ENCODE peak calls at places on chromosomes 16 and 17, in nine cellular contexts. One of them, this sample, is unnamed.
A peak's percentile ranks its signal among the peaks of the same experiment; 100 is the strongest.

GRCh38 chr16:81440888-81441663 is 3.5 kb upstream of the CMIP start:
- DNase-seq in stimulated activated CD8-positive, alpha-beta memory T cell treated with anti-CD3 and anti-CD28 coated beads, Interleukin-4, amount 100 ng/mL, for 1 hour: no peak
- DNase-seq in GM23248: no peak
- DNase-seq in CD8-positive, alpha-beta T cell: no peak
- DNase-seq in activated CD8-positive, alpha-beta T cell treated with anti-CD3 and anti-CD28 coated beads, Interleukin-2, amount 10 ng/mL, durations not matched to agents 7 days and 5 days: no peak
- DNase-seq in NCI-H748 treated with DMSO at 0.1 percent for 48 hours: no peak
- DNase-seq in activated T-helper 1 cell treated with Interleukin-2 at 50 U/mL for 16 hours: no peak
- DNase-seq in NCI-H446 treated with DMSO at 0.1 percent for 48 hours: no peak
- DNase-seq in SK-N-SH: no peak
- DNase-seq in this sample: no peak

GRCh38 chr16:55081622-55082593 is 151.2 kb downstream of the IRX5 start:
- DNase-seq in GM23248: no peak
- DNase-seq in NCI-H748 treated with DMSO at 0.1 percent for 48 hours: no peak
- DNase-seq in SK-N-SH: no peak
- DNase-seq in NCI-H446 treated with DMSO at 0.1 percent for 48 hours: no peak
- DNase-seq in stimulated activated CD8-positive, alpha-beta memory T cell treated with anti-CD3 and anti-CD28 coated beads, Interleukin-4, amount 100 ng/mL, for 1 hour: no peak
- DNase-seq in activated T-helper 1 cell treated with Interleukin-2 at 50 U/mL for 16 hours: no peak
- DNase-seq in CD8-positive, alpha-beta T cell: no peak
- DNase-seq in activated CD8-positive, alpha-beta T cell treated with anti-CD3 and anti-CD28 coated beads, Interleukin-2, amount 10 ng/mL, durations not matched to agents 7 days and 5 days: no peak
- DNase-seq in this sample: no peak

GRCh38 chr16:69089091-69089912 is 16.2 kb upstream of the HAS3 start:
- DNase-seq in NCI-H748 treated with DMSO at 0.1 percent for 48 hours: no peak
- DNase-seq in SK-N-SH: peak; percentile 64
- DNase-seq in NCI-H446 treated with DMSO at 0.1 percent for 48 hours: no peak
- DNase-seq in activated CD8-positive, alpha-beta T cell treated with anti-CD3 and anti-CD28 coated beads, Interleukin-2, amount 10 ng/mL, durations not matched to agents 7 days and 5 days: peak; percentile 28
- DNase-seq in stimulated activated CD8-positive, alpha-beta memory T cell treated with anti-CD3 and anti-CD28 coated beads, Interleukin-4, amount 100 ng/mL, for 1 hour: no peak
- DNase-seq in GM23248: no peak
- DNase-seq in CD8-positive, alpha-beta T cell: peak; percentile 16
- DNase-seq in activated T-helper 1 cell treated with Interleukin-2 at 50 U/mL for 16 hours: no peak
- DNase-seq in this sample: peak; percentile 80

GRCh38 chr17:40348136-40348504 is 16.4 kb downstream of the GJD3 start:
- DNase-seq in CD8-positive, alpha-beta T cell: no peak
- DNase-seq in SK-N-SH: no peak
- DNase-seq in NCI-H446 treated with DMSO at 0.1 percent for 48 hours: no peak
- DNase-seq in GM23248: no peak
- DNase-seq in activated CD8-positive, alpha-beta T cell treated with anti-CD3 and anti-CD28 coated beads, Interleukin-2, amount 10 ng/mL, durations not matched to agents 7 days and 5 days: no peak
- DNase-seq in activated T-helper 1 cell treated with Interleukin-2 at 50 U/mL for 16 hours: no peak
- DNase-seq in NCI-H748 treated with DMSO at 0.1 percent for 48 hours: no peak
- DNase-seq in stimulated activated CD8-positive, alpha-beta memory T cell treated with anti-CD3 and anti-CD28 coated beads, Interleukin-4, amount 100 ng/mL, for 1 hour: no peak
- DNase-seq in this sample: no peak

GRCh38 chr17:41024702-41025101 is 2.3 kb downstream of the KRTAP1-5 start:
- DNase-seq in GM23248: no peak
- DNase-seq in activated T-helper 1 cell treated with Interleukin-2 at 50 U/mL for 16 hours: no peak
- DNase-seq in NCI-H446 treated with DMSO at 0.1 percent for 48 hours: no peak
- DNase-seq in stimulated activated CD8-positive, alpha-beta memory T cell treated with anti-CD3 and anti-CD28 coated beads, Interleukin-4, amount 100 ng/mL, for 1 hour: no peak
- DNase-seq in activated CD8-positive, alpha-beta T cell treated with anti-CD3 and anti-CD28 coated beads, Interleukin-2, amount 10 ng/mL, durations not matched to agents 7 days and 5 days: no peak
- DNase-seq in SK-N-SH: no peak
- DNase-seq in CD8-positive, alpha-beta T cell: no peak
- DNase-seq in NCI-H748 treated with DMSO at 0.1 percent for 48 hours: no peak
- DNase-seq in this sample: no peak

GRCh38 chr16:85759631-85760419 is 8.9 kb upstream of the C16orf74 start:
- DNase-seq in NCI-H748 treated with DMSO at 0.1 percent for 48 hours: no peak
- DNase-seq in SK-N-SH: no peak
- DNase-seq in activated T-helper 1 cell treated with Interleukin-2 at 50 U/mL for 16 hours: no peak
- DNase-seq in activated CD8-positive, alpha-beta T cell treated with anti-CD3 and anti-CD28 coated beads, Interleukin-2, amount 10 ng/mL, durations not matched to agents 7 days and 5 days: peak; percentile 57
- DNase-seq in GM23248: peak; percentile 20
- DNase-seq in CD8-positive, alpha-beta T cell: no peak
- DNase-seq in stimulated activated CD8-positive, alpha-beta memory T cell treated with anti-CD3 and anti-CD28 coated beads, Interleukin-4, amount 100 ng/mL, for 1 hour: no peak
- DNase-seq in NCI-H446 treated with DMSO at 0.1 percent for 48 hours: no peak
- DNase-seq in this sample: no peak

GRCh38 chr16:88458039-88458772 is 5.1 kb downstream of the ZFPM1 start:
- DNase-seq in activated CD8-positive, alpha-beta T cell treated with anti-CD3 and anti-CD28 coated beads, Interleukin-2, amount 10 ng/mL, durations not matched to agents 7 days and 5 days: no peak
- DNase-seq in stimulated activated CD8-positive, alpha-beta memory T cell treated with anti-CD3 and anti-CD28 coated beads, Interleukin-4, amount 100 ng/mL, for 1 hour: no peak
- DNase-seq in NCI-H748 treated with DMSO at 0.1 percent for 48 hours: no peak
- DNase-seq in SK-N-SH: peak; percentile 88
- DNase-seq in CD8-positive, alpha-beta T cell: no peak
- DNase-seq in NCI-H446 treated with DMSO at 0.1 percent for 48 hours: no peak
- DNase-seq in activated T-helper 1 cell treated with Interleukin-2 at 50 U/mL for 16 hours: no peak
- DNase-seq in GM23248: no peak
- DNase-seq in this sample: no peak

GRCh38 chr17:75509528-75510258 is 5.6 kb downstream of the CASKIN2 start:
- DNase-seq in NCI-H748 treated with DMSO at 0.1 percent for 48 hours: no peak
- DNase-seq in activated CD8-positive, alpha-beta T cell treated with anti-CD3 and anti-CD28 coated beads, Interleukin-2, amount 10 ng/mL, durations not matched to agents 7 days and 5 days: no peak
- DNase-seq in SK-N-SH: no peak
- DNase-seq in GM23248: no peak
- DNase-seq in CD8-positive, alpha-beta T cell: no peak
- DNase-seq in activated T-helper 1 cell treated with Interleukin-2 at 50 U/mL for 16 hours: no peak
- DNase-seq in stimulated activated CD8-positive, alpha-beta memory T cell treated with anti-CD3 and anti-CD28 coated beads, Interleukin-4, amount 100 ng/mL, for 1 hour: no peak
- DNase-seq in NCI-H446 treated with DMSO at 0.1 percent for 48 hours: no peak
- DNase-seq in this sample: peak; percentile 83

GRCh38 chr17:29322363-29322762 is 28.4 kb upstream of the NUFIP2 start:
- DNase-seq in SK-N-SH: no peak
- DNase-seq in activated CD8-positive, alpha-beta T cell treated with anti-CD3 and anti-CD28 coated beads, Interleukin-2, amount 10 ng/mL, durations not matched to agents 7 days and 5 days: no peak
- DNase-seq in activated T-helper 1 cell treated with Interleukin-2 at 50 U/mL for 16 hours: no peak
- DNase-seq in NCI-H446 treated with DMSO at 0.1 percent for 48 hours: no peak
- DNase-seq in GM23248: no peak
- DNase-seq in stimulated activated CD8-positive, alpha-beta memory T cell treated with anti-CD3 and anti-CD28 coated beads, Interleukin-4, amount 100 ng/mL, for 1 hour: no peak
- DNase-seq in NCI-H748 treated with DMSO at 0.1 percent for 48 hours: no peak
- DNase-seq in CD8-positive, alpha-beta T cell: no peak
- DNase-seq in this sample: no peak

GRCh38 chr16:11833951-11834695 is 17.2 kb downstream of the RSL1D1 start:
- DNase-seq in SK-N-SH: no peak
- DNase-seq in NCI-H748 treated with DMSO at 0.1 percent for 48 hours: no peak
- DNase-seq in CD8-positive, alpha-beta T cell: no peak
- DNase-seq in activated CD8-positive, alpha-beta T cell treated with anti-CD3 and anti-CD28 coated beads, Interleukin-2, amount 10 ng/mL, durations not matched to agents 7 days and 5 days: no peak
- DNase-seq in GM23248: peak; percentile 86
- DNase-seq in NCI-H446 treated with DMSO at 0.1 percent for 48 hours: no peak
- DNase-seq in activated T-helper 1 cell treated with Interleukin-2 at 50 U/mL for 16 hours: no peak
- DNase-seq in stimulated activated CD8-positive, alpha-beta memory T cell treated with anti-CD3 and anti-CD28 coated beads, Interleukin-4, amount 100 ng/mL, for 1 hour: no peak
- DNase-seq in this sample: no peak

GRCh38 chr16:88626646-88627045 is 11.7 kb upstream of the IL17C start:
- DNase-seq in stimulated activated CD8-positive, alpha-beta memory T cell treated with anti-CD3 and anti-CD28 coated beads, Interleukin-4, amount 100 ng/mL, for 1 hour: no peak
- DNase-seq in GM23248: no peak
- DNase-seq in activated T-helper 1 cell treated with Interleukin-2 at 50 U/mL for 16 hours: no peak
- DNase-seq in NCI-H748 treated with DMSO at 0.1 percent for 48 hours: no peak
- DNase-seq in activated CD8-positive, alpha-beta T cell treated with anti-CD3 and anti-CD28 coated beads, Interleukin-2, amount 10 ng/mL, durations not matched to agents 7 days and 5 days: no peak
- DNase-seq in CD8-positive, alpha-beta T cell: no peak
- DNase-seq in SK-N-SH: no peak
- DNase-seq in NCI-H446 treated with DMSO at 0.1 percent for 48 hours: no peak
- DNase-seq in this sample: no peak

GRCh38 chr17:45780921-45781320 is 3.2 kb upstream of the CRHR1 start:
- DNase-seq in CD8-positive, alpha-beta T cell: no peak
- DNase-seq in stimulated activated CD8-positive, alpha-beta memory T cell treated with anti-CD3 and anti-CD28 coated beads, Interleukin-4, amount 100 ng/mL, for 1 hour: no peak
- DNase-seq in activated T-helper 1 cell treated with Interleukin-2 at 50 U/mL for 16 hours: no peak
- DNase-seq in SK-N-SH: no peak
- DNase-seq in NCI-H446 treated with DMSO at 0.1 percent for 48 hours: no peak
- DNase-seq in GM23248: no peak
- DNase-seq in NCI-H748 treated with DMSO at 0.1 percent for 48 hours: no peak
- DNase-seq in activated CD8-positive, alpha-beta T cell treated with anti-CD3 and anti-CD28 coated beads, Interleukin-2, amount 10 ng/mL, durations not matched to agents 7 days and 5 days: no peak
- DNase-seq in this sample: no peak